ENCODE peak calls at places on chromosomes 11 and 22, in ten cellular contexts. One of them, this sample, is unnamed.

GRCh38 chr11:100851129-100851528 is 164.0 kb downstream of the ARHGAP42 start:
- DNase-seq in bronchial epithelial cell: peak
- DNase-seq in IMR-90: peak
- DNase-seq in ELF-1: no peak
- DNase-seq in OCI-LY7: no peak
- DNase-seq in upper lobe of right lung: no peak
- DNase-seq in smooth muscle cell of the brain vasculature: no peak
- DNase-seq in mesenteric fat pad: no peak
- DNase-seq in EH: peak
- DNase-seq in activated T-helper 1 cell treated with anti-CD3 and anti-CD28 coated beads, Interleukin-12 subunit alpha, Interleukin-12 subunit beta, Interleukin-2, Interleukin-4 antibody, amounts not matched to agents 30 ng/mL and 10 ng/mL and 1 ng/mL, durations not matched to agents 14 hours and 24 hours and 36 hours: no peak
- DNase-seq in this sample: no peak

GRCh38 chr11:88431675-88432341 is 94.3 kb upstream of the CTSC start:
- DNase-seq in bronchial epithelial cell: peak
- DNase-seq in IMR-90: no peak
- DNase-seq in ELF-1: no peak
- DNase-seq in OCI-LY7: no peak
- DNase-seq in upper lobe of right lung: no peak
- DNase-seq in smooth muscle cell of the brain vasculature: no peak
- DNase-seq in mesenteric fat pad: no peak
- DNase-seq in EH: no peak
- DNase-seq in activated T-helper 1 cell treated with anti-CD3 and anti-CD28 coated beads, Interleukin-12 subunit alpha, Interleukin-12 subunit beta, Interleukin-2, Interleukin-4 antibody, amounts not matched to agents 30 ng/mL and 10 ng/mL and 1 ng/mL, durations not matched to agents 14 hours and 24 hours and 36 hours: no peak
- DNase-seq in this sample: no peak

GRCh38 chr11:93663021-93663420 is 1.5 kb downstream of the CEP295 start:
- DNase-seq in bronchial epithelial cell: no peak
- DNase-seq in IMR-90: no peak
- DNase-seq in ELF-1: no peak
- DNase-seq in OCI-LY7: no peak
- DNase-seq in upper lobe of right lung: no peak
- DNase-seq in smooth muscle cell of the brain vasculature: no peak
- DNase-seq in mesenteric fat pad: no peak
- DNase-seq in EH: no peak
- DNase-seq in activated T-helper 1 cell treated with anti-CD3 and anti-CD28 coated beads, Interleukin-12 subunit alpha, Interleukin-12 subunit beta, Interleukin-2, Interleukin-4 antibody, amounts not matched to agents 30 ng/mL and 10 ng/mL and 1 ng/mL, durations not matched to agents 14 hours and 24 hours and 36 hours: no peak
- DNase-seq in this sample: no peak

GRCh38 chr11:114134870-114135269 is 75.4 kb downstream of the ZBTB16 start:
- DNase-seq in bronchial epithelial cell: peak
- DNase-seq in IMR-90: peak
- DNase-seq in ELF-1: peak
- DNase-seq in OCI-LY7: no peak
- DNase-seq in upper lobe of right lung: no peak
- DNase-seq in smooth muscle cell of the brain vasculature: no peak
- DNase-seq in mesenteric fat pad: no peak
- DNase-seq in EH: peak
- DNase-seq in activated T-helper 1 cell treated with anti-CD3 and anti-CD28 coated beads, Interleukin-12 subunit alpha, Interleukin-12 subunit beta, Interleukin-2, Interleukin-4 antibody, amounts not matched to agents 30 ng/mL and 10 ng/mL and 1 ng/mL, durations not matched to agents 14 hours and 24 hours and 36 hours: no peak
- DNase-seq in this sample: no peak

GRCh38 chr11:98566978-98567377 is 453.8 kb upstream of the CNTN5 start:
- DNase-seq in bronchial epithelial cell: no peak
- DNase-seq in IMR-90: no peak
- DNase-seq in ELF-1: no peak
- DNase-seq in OCI-LY7: no peak
- DNase-seq in upper lobe of right lung: no peak
- DNase-seq in smooth muscle cell of the brain vasculature: no peak
- DNase-seq in mesenteric fat pad: no peak
- DNase-seq in EH: no peak
- DNase-seq in activated T-helper 1 cell treated with anti-CD3 and anti-CD28 coated beads, Interleukin-12 subunit alpha, Interleukin-12 subunit beta, Interleukin-2, Interleukin-4 antibody, amounts not matched to agents 30 ng/mL and 10 ng/mL and 1 ng/mL, durations not matched to agents 14 hours and 24 hours and 36 hours: no peak
- DNase-seq in this sample: no peak

GRCh38 chr11:80727315-80727714 is 1286.5 kb upstream of the TENM4 start:
- DNase-seq in bronchial epithelial cell: peak
- DNase-seq in IMR-90: no peak
- DNase-seq in ELF-1: peak
- DNase-seq in OCI-LY7: no peak
- DNase-seq in upper lobe of right lung: no peak
- DNase-seq in smooth muscle cell of the brain vasculature: no peak
- DNase-seq in mesenteric fat pad: no peak
- DNase-seq in EH: no peak
- DNase-seq in activated T-helper 1 cell treated with anti-CD3 and anti-CD28 coated beads, Interleukin-12 subunit alpha, Interleukin-12 subunit beta, Interleukin-2, Interleukin-4 antibody, amounts not matched to agents 30 ng/mL and 10 ng/mL and 1 ng/mL, durations not matched to agents 14 hours and 24 hours and 36 hours: no peak
- DNase-seq in this sample: no peak

GRCh38 chr11:94544832-94545640 is 1.3 kb downstream of the FUT4 start:
- DNase-seq in bronchial epithelial cell: peak
- DNase-seq in IMR-90: no peak
- DNase-seq in ELF-1: peak
- DNase-seq in OCI-LY7: no peak
- DNase-seq in upper lobe of right lung: peak
- DNase-seq in smooth muscle cell of the brain vasculature: no peak
- DNase-seq in mesenteric fat pad: no peak
- DNase-seq in EH: peak
- DNase-seq in activated T-helper 1 cell treated with anti-CD3 and anti-CD28 coated beads, Interleukin-12 subunit alpha, Interleukin-12 subunit beta, Interleukin-2, Interleukin-4 antibody, amounts not matched to agents 30 ng/mL and 10 ng/mL and 1 ng/mL, durations not matched to agents 14 hours and 24 hours and 36 hours: peak
- DNase-seq in this sample: no peak

GRCh38 chr11:102345923-102346322 is 1.1 kb upstream of the BIRC2 start:
- DNase-seq in bronchial epithelial cell: peak
- DNase-seq in IMR-90: peak
- DNase-seq in ELF-1: peak
- DNase-seq in OCI-LY7: no peak
- DNase-seq in upper lobe of right lung: no peak
- DNase-seq in smooth muscle cell of the brain vasculature: no peak
- DNase-seq in mesenteric fat pad: no peak
- DNase-seq in EH: peak
- DNase-seq in activated T-helper 1 cell treated with anti-CD3 and anti-CD28 coated beads, Interleukin-12 subunit alpha, Interleukin-12 subunit beta, Interleukin-2, Interleukin-4 antibody, amounts not matched to agents 30 ng/mL and 10 ng/mL and 1 ng/mL, durations not matched to agents 14 hours and 24 hours and 36 hours: no peak
- DNase-seq in this sample: no peak

GRCh38 chr22:47940211-47940610 is 1177.8 kb downstream of the TBC1D22A start:
- DNase-seq in bronchial epithelial cell: no peak
- DNase-seq in IMR-90: no peak
- DNase-seq in ELF-1: no peak
- DNase-seq in OCI-LY7: no peak
- DNase-seq in upper lobe of right lung: no peak
- DNase-seq in smooth muscle cell of the brain vasculature: no peak
- DNase-seq in mesenteric fat pad: no peak
- DNase-seq in EH: no peak
- DNase-seq in activated T-helper 1 cell treated with anti-CD3 and anti-CD28 coated beads, Interleukin-12 subunit alpha, Interleukin-12 subunit beta, Interleukin-2, Interleukin-4 antibody, amounts not matched to agents 30 ng/mL and 10 ng/mL and 1 ng/mL, durations not matched to agents 14 hours and 24 hours and 36 hours: no peak
- DNase-seq in this sample: no peak

GRCh38 chr11:92822410-92822809 is 147.0 kb upstream of the MTNR1B start:
- DNase-seq in bronchial epithelial cell: no peak
- DNase-seq in IMR-90: no peak
- DNase-seq in ELF-1: no peak
- DNase-seq in OCI-LY7: no peak
- DNase-seq in upper lobe of right lung: no peak
- DNase-seq in smooth muscle cell of the brain vasculature: no peak
- DNase-seq in mesenteric fat pad: no peak
- DNase-seq in EH: no peak
- DNase-seq in activated T-helper 1 cell treated with anti-CD3 and anti-CD28 coated beads, Interleukin-12 subunit alpha, Interleukin-12 subunit beta, Interleukin-2, Interleukin-4 antibody, amounts not matched to agents 30 ng/mL and 10 ng/mL and 1 ng/mL, durations not matched to agents 14 hours and 24 hours and 36 hours: no peak
- DNase-seq in this sample: no peak

GRCh38 chr11:60914620-60915249 is 777 bp downstream of the TMEM109 start:
- DNase-seq in bronchial epithelial cell: peak
- DNase-seq in IMR-90: peak
- DNase-seq in ELF-1: peak
- DNase-seq in OCI-LY7: peak
- DNase-seq in upper lobe of right lung: peak
- DNase-seq in smooth muscle cell of the brain vasculature: no peak
- DNase-seq in mesenteric fat pad: no peak
- DNase-seq in EH: peak
- DNase-seq in activated T-helper 1 cell treated with anti-CD3 and anti-CD28 coated beads, Interleukin-12 subunit alpha, Interleukin-12 subunit beta, Interleukin-2, Interleukin-4 antibody, amounts not matched to agents 30 ng/mL and 10 ng/mL and 1 ng/mL, durations not matched to agents 14 hours and 24 hours and 36 hours: no peak
- DNase-seq in this sample: no peak

GRCh38 chr11:106585061-106585460 is 433.2 kb downstream of the GUCY1A2 start:
- DNase-seq in bronchial epithelial cell: peak
- DNase-seq in IMR-90: peak
- DNase-seq in ELF-1: peak
- DNase-seq in OCI-LY7: no peak
- DNase-seq in upper lobe of right lung: no peak
- DNase-seq in smooth muscle cell of the brain vasculature: peak
- DNase-seq in mesenteric fat pad: no peak
- DNase-seq in EH: peak
- DNase-seq in activated T-helper 1 cell treated with anti-CD3 and anti-CD28 coated beads, Interleukin-12 subunit alpha, Interleukin-12 subunit beta, Interleukin-2, Interleukin-4 antibody, amounts not matched to agents 30 ng/mL and 10 ng/mL and 1 ng/mL, durations not matched to agents 14 hours and 24 hours and 36 hours: no peak
- DNase-seq in this sample: no peak

GRCh38 chr11:125071831-125072209 is 8.7 kb downstream of the SLC37A2 start:
- DNase-seq in bronchial epithelial cell: no peak
- DNase-seq in IMR-90: no peak
- DNase-seq in ELF-1: no peak
- DNase-seq in OCI-LY7: peak
- DNase-seq in upper lobe of right lung: peak
- DNase-seq in smooth muscle cell of the brain vasculature: no peak
- DNase-seq in mesenteric fat pad: no peak
- DNase-seq in EH: no peak
- DNase-seq in activated T-helper 1 cell treated with anti-CD3 and anti-CD28 coated beads, Interleukin-12 subunit alpha, Interleukin-12 subunit beta, Interleukin-2, Interleukin-4 antibody, amounts not matched to agents 30 ng/mL and 10 ng/mL and 1 ng/mL, durations not matched to agents 14 hours and 24 hours and 36 hours: no peak
- DNase-seq in this sample: no peak

GRCh38 chr22:46533434-46533833 is 4.0 kb downstream of the CELSR1 start:
- DNase-seq in bronchial epithelial cell: peak
- DNase-seq in IMR-90: no peak
- DNase-seq in ELF-1: peak
- DNase-seq in OCI-LY7: no peak
- DNase-seq in upper lobe of right lung: peak
- DNase-seq in smooth muscle cell of the brain vasculature: no peak
- DNase-seq in mesenteric fat pad: no peak
- DNase-seq in EH: no peak
- DNase-seq in activated T-helper 1 cell treated with anti-CD3 and anti-CD28 coated beads, Interleukin-12 subunit alpha, Interleukin-12 subunit beta, Interleukin-2, Interleukin-4 antibody, amounts not matched to agents 30 ng/mL and 10 ng/mL and 1 ng/mL, durations not matched to agents 14 hours and 24 hours and 36 hours: no peak
- DNase-seq in this sample: no peak

GRCh38 chr22:24086310-24086709 is 75.2 kb downstream of the CABIN1 start:
- DNase-seq in bronchial epithelial cell: no peak
- DNase-seq in IMR-90: no peak
- DNase-seq in ELF-1: no peak
- DNase-seq in OCI-LY7: no peak
- DNase-seq in upper lobe of right lung: peak
- DNase-seq in smooth muscle cell of the brain vasculature: no peak
- DNase-seq in mesenteric fat pad: peak
- DNase-seq in EH: no peak
- DNase-seq in activated T-helper 1 cell treated with anti-CD3 and anti-CD28 coated beads, Interleukin-12 subunit alpha, Interleukin-12 subunit beta, Interleukin-2, Interleukin-4 antibody, amounts not matched to agents 30 ng/mL and 10 ng/mL and 1 ng/mL, durations not matched to agents 14 hours and 24 hours and 36 hours: no peak
- DNase-seq in this sample: no peak

GRCh38 chr11:107387666-107388065 is 70.0 kb downstream of the CWF19L2 start:
- DNase-seq in bronchial epithelial cell: no peak
- DNase-seq in IMR-90: no peak
- DNase-seq in ELF-1: no peak
- DNase-seq in OCI-LY7: no peak
- DNase-seq in upper lobe of right lung: no peak
- DNase-seq in smooth muscle cell of the brain vasculature: no peak
- DNase-seq in mesenteric fat pad: no peak
- DNase-seq in EH: no peak
- DNase-seq in activated T-helper 1 cell treated with anti-CD3 and anti-CD28 coated beads, Interleukin-12 subunit alpha, Interleukin-12 subunit beta, Interleukin-2, Interleukin-4 antibody, amounts not matched to agents 30 ng/mL and 10 ng/mL and 1 ng/mL, durations not matched to agents 14 hours and 24 hours and 36 hours: no peak
- DNase-seq in this sample: no peak

GRCh38 chr22:24003887-24004286 is 1.4 kb downstream of the GSTT4 start:
- DNase-seq in bronchial epithelial cell: no peak
- DNase-seq in IMR-90: no peak
- DNase-seq in ELF-1: peak
- DNase-seq in OCI-LY7: no peak
- DNase-seq in upper lobe of right lung: no peak
- DNase-seq in smooth muscle cell of the brain vasculature: no peak
- DNase-seq in mesenteric fat pad: no peak
- DNase-seq in EH: no peak
- DNase-seq in activated T-helper 1 cell treated with anti-CD3 and anti-CD28 coated beads, Interleukin-12 subunit alpha, Interleukin-12 subunit beta, Interleukin-2, Interleukin-4 antibody, amounts not matched to agents 30 ng/mL and 10 ng/mL and 1 ng/mL, durations not matched to agents 14 hours and 24 hours and 36 hours: no peak
- DNase-seq in this sample: no peak

GRCh38 chr11:68872216-68873003 is 30.7 kb upstream of the CPT1A start:
- DNase-seq in bronchial epithelial cell: peak
- DNase-seq in IMR-90: peak
- DNase-seq in ELF-1: no peak
- DNase-seq in OCI-LY7: no peak
- DNase-seq in upper lobe of right lung: peak
- DNase-seq in smooth muscle cell of the brain vasculature: no peak
- DNase-seq in mesenteric fat pad: no peak
- DNase-seq in EH: peak
- DNase-seq in activated T-helper 1 cell treated with anti-CD3 and anti-CD28 coated beads, Interleukin-12 subunit alpha, Interleukin-12 subunit beta, Interleukin-2, Interleukin-4 antibody, amounts not matched to agents 30 ng/mL and 10 ng/mL and 1 ng/mL, durations not matched to agents 14 hours and 24 hours and 36 hours: no peak
- DNase-seq in this sample: no peak

GRCh38 chr11:122050021-122050710 is 65.8 kb downstream of the BLID start:
- DNase-seq in bronchial epithelial cell: peak
- DNase-seq in IMR-90: peak
- DNase-seq in ELF-1: no peak
- DNase-seq in OCI-LY7: no peak
- DNase-seq in upper lobe of right lung: no peak
- DNase-seq in smooth muscle cell of the brain vasculature: no peak
- DNase-seq in mesenteric fat pad: no peak
- DNase-seq in EH: no peak
- DNase-seq in activated T-helper 1 cell treated with anti-CD3 and anti-CD28 coated beads, Interleukin-12 subunit alpha, Interleukin-12 subunit beta, Interleukin-2, Interleukin-4 antibody, amounts not matched to agents 30 ng/mL and 10 ng/mL and 1 ng/mL, durations not matched to agents 14 hours and 24 hours and 36 hours: no peak
- DNase-seq in this sample: no peak

GRCh38 chr11:125990244-125990643 is 44.4 kb downstream of the VSIG10L2 start:
- DNase-seq in bronchial epithelial cell: peak
- DNase-seq in IMR-90: peak
- DNase-seq in ELF-1: no peak
- DNase-seq in OCI-LY7: no peak
- DNase-seq in upper lobe of right lung: no peak
- DNase-seq in smooth muscle cell of the brain vasculature: peak
- DNase-seq in mesenteric fat pad: no peak
- DNase-seq in EH: peak
- DNase-seq in activated T-helper 1 cell treated with anti-CD3 and anti-CD28 coated beads, Interleukin-12 subunit alpha, Interleukin-12 subunit beta, Interleukin-2, Interleukin-4 antibody, amounts not matched to agents 30 ng/mL and 10 ng/mL and 1 ng/mL, durations not matched to agents 14 hours and 24 hours and 36 hours: no peak
- DNase-seq in this sample: peak

GRCh38 chr11:110131386-110132123 is 38.4 kb downstream of the ZC3H12C start:
- DNase-seq in bronchial epithelial cell: peak
- DNase-seq in IMR-90: no peak
- DNase-seq in ELF-1: no peak
- DNase-seq in OCI-LY7: no peak
- DNase-seq in upper lobe of right lung: no peak
- DNase-seq in smooth muscle cell of the brain vasculature: no peak
- DNase-seq in mesenteric fat pad: no peak
- DNase-seq in EH: no peak
- DNase-seq in activated T-helper 1 cell treated with anti-CD3 and anti-CD28 coated beads, Interleukin-12 subunit alpha, Interleukin-12 subunit beta, Interleukin-2, Interleukin-4 antibody, amounts not matched to agents 30 ng/mL and 10 ng/mL and 1 ng/mL, durations not matched to agents 14 hours and 24 hours and 36 hours: no peak
- DNase-seq in this sample: no peak

GRCh38 chr11:16946477-16947282 is 67.5 kb downstream of the PLEKHA7 start:
- DNase-seq in bronchial epithelial cell: no peak
- DNase-seq in IMR-90: no peak
- DNase-seq in ELF-1: no peak
- DNase-seq in OCI-LY7: no peak
- DNase-seq in upper lobe of right lung: no peak
- DNase-seq in smooth muscle cell of the brain vasculature: no peak
- DNase-seq in mesenteric fat pad: no peak
- DNase-seq in EH: no peak
- DNase-seq in activated T-helper 1 cell treated with anti-CD3 and anti-CD28 coated beads, Interleukin-12 subunit alpha, Interleukin-12 subunit beta, Interleukin-2, Interleukin-4 antibody, amounts not matched to agents 30 ng/mL and 10 ng/mL and 1 ng/mL, durations not matched to agents 14 hours and 24 hours and 36 hours: no peak
- DNase-seq in this sample: no peak

GRCh38 chr22:38694945-38695344 is 5.8 kb downstream of the JOSD1 start:
- DNase-seq in bronchial epithelial cell: peak
- DNase-seq in IMR-90: no peak
- DNase-seq in ELF-1: no peak
- DNase-seq in OCI-LY7: no peak
- DNase-seq in upper lobe of right lung: no peak
- DNase-seq in smooth muscle cell of the brain vasculature: no peak
- DNase-seq in mesenteric fat pad: no peak
- DNase-seq in EH: peak
- DNase-seq in activated T-helper 1 cell treated with anti-CD3 and anti-CD28 coated beads, Interleukin-12 subunit alpha, Interleukin-12 subunit beta, Interleukin-2, Interleukin-4 antibody, amounts not matched to agents 30 ng/mL and 10 ng/mL and 1 ng/mL, durations not matched to agents 14 hours and 24 hours and 36 hours: no peak
- DNase-seq in this sample: no peak

GRCh38 chr11:131146817-131147490 is 223.5 kb upstream of the NTM start:
- DNase-seq in bronchial epithelial cell: no peak
- DNase-seq in IMR-90: peak
- DNase-seq in ELF-1: no peak
- DNase-seq in OCI-LY7: no peak
- DNase-seq in upper lobe of right lung: no peak
- DNase-seq in smooth muscle cell of the brain vasculature: no peak
- DNase-seq in mesenteric fat pad: no peak
- DNase-seq in EH: peak
- DNase-seq in activated T-helper 1 cell treated with anti-CD3 and anti-CD28 coated beads, Interleukin-12 subunit alpha, Interleukin-12 subunit beta, Interleukin-2, Interleukin-4 antibody, amounts not matched to agents 30 ng/mL and 10 ng/mL and 1 ng/mL, durations not matched to agents 14 hours and 24 hours and 36 hours: no peak
- DNase-seq in this sample: peak

GRCh38 chr22:38021201-38021600 is 36.0 kb upstream of the PICK1 start:
- DNase-seq in bronchial epithelial cell: no peak
- DNase-seq in IMR-90: no peak
- DNase-seq in ELF-1: no peak
- DNase-seq in OCI-LY7: no peak
- DNase-seq in upper lobe of right lung: no peak
- DNase-seq in smooth muscle cell of the brain vasculature: no peak
- DNase-seq in mesenteric fat pad: no peak
- DNase-seq in EH: no peak
- DNase-seq in activated T-helper 1 cell treated with anti-CD3 and anti-CD28 coated beads, Interleukin-12 subunit alpha, Interleukin-12 subunit beta, Interleukin-2, Interleukin-4 antibody, amounts not matched to agents 30 ng/mL and 10 ng/mL and 1 ng/mL, durations not matched to agents 14 hours and 24 hours and 36 hours: no peak
- DNase-seq in this sample: no peak

GRCh38 chr11:45234306-45235006 is 51.7 kb downstream of the SYT13 start:
- DNase-seq in bronchial epithelial cell: no peak
- DNase-seq in IMR-90: no peak
- DNase-seq in ELF-1: no peak
- DNase-seq in OCI-LY7: no peak
- DNase-seq in upper lobe of right lung: no peak
- DNase-seq in smooth muscle cell of the brain vasculature: no peak
- DNase-seq in mesenteric fat pad: peak
- DNase-seq in EH: no peak
- DNase-seq in activated T-helper 1 cell treated with anti-CD3 and anti-CD28 coated beads, Interleukin-12 subunit alpha, Interleukin-12 subunit beta, Interleukin-2, Interleukin-4 antibody, amounts not matched to agents 30 ng/mL and 10 ng/mL and 1 ng/mL, durations not matched to agents 14 hours and 24 hours and 36 hours: no peak
- DNase-seq in this sample: no peak

GRCh38 chr22:45096256-45096907 is 67.3 kb upstream of the NUP50 start:
- DNase-seq in bronchial epithelial cell: peak
- DNase-seq in IMR-90: peak
- DNase-seq in ELF-1: peak
- DNase-seq in OCI-LY7: peak
- DNase-seq in upper lobe of right lung: no peak
- DNase-seq in smooth muscle cell of the brain vasculature: no peak
- DNase-seq in mesenteric fat pad: no peak
- DNase-seq in EH: peak
- DNase-seq in activated T-helper 1 cell treated with anti-CD3 and anti-CD28 coated beads, Interleukin-12 subunit alpha, Interleukin-12 subunit beta, Interleukin-2, Interleukin-4 antibody, amounts not matched to agents 30 ng/mL and 10 ng/mL and 1 ng/mL, durations not matched to agents 14 hours and 24 hours and 36 hours: peak
- DNase-seq in this sample: peak

GRCh38 chr11:84117394-84117793 is 831.2 kb upstream of the CCDC90B start:
- DNase-seq in bronchial epithelial cell: peak
- DNase-seq in IMR-90: peak
- DNase-seq in ELF-1: no peak
- DNase-seq in OCI-LY7: no peak
- DNase-seq in upper lobe of right lung: no peak
- DNase-seq in smooth muscle cell of the brain vasculature: no peak
- DNase-seq in mesenteric fat pad: no peak
- DNase-seq in EH: no peak
- DNase-seq in activated T-helper 1 cell treated with anti-CD3 and anti-CD28 coated beads, Interleukin-12 subunit alpha, Interleukin-12 subunit beta, Interleukin-2, Interleukin-4 antibody, amounts not matched to agents 30 ng/mL and 10 ng/mL and 1 ng/mL, durations not matched to agents 14 hours and 24 hours and 36 hours: no peak
- DNase-seq in this sample: no peak